ENCODE peak calls at places on chromosomes 13 and 19, in four cellular contexts. One of them, this sample, is unnamed.
A peak's percentile ranks its signal among the peaks of the same experiment; 100 is the strongest.

GRCh38 chr19:52453324-52454094 is at the start of gene ZNF578:
- DNase-seq in K562: peak; percentile 64
- DNase-seq in GM12878: no peak
- DNase-seq in HepG2: no peak
- DNase-seq in this sample: no peak

GRCh38 chr19:35557539-35558399 is 5.7 kb downstream of the ATP4A start:
- DNase-seq in K562: peak; percentile 94
- DNase-seq in HepG2: no peak
- DNase-seq in GM12878: no peak
- DNase-seq in this sample: peak; percentile 89

GRCh38 chr19:13985771-13986347 is 20.3 kb downstream of the RFX1 start:
- DNase-seq in HepG2: no peak
- DNase-seq in K562: no peak
- DNase-seq in GM12878: no peak
- DNase-seq in this sample: no peak

GRCh38 chr19:32902448-32902847 is 32.9 kb upstream of the SLC7A9 start:
- DNase-seq in HepG2: no peak
- DNase-seq in GM12878: no peak
- DNase-seq in K562: no peak
- DNase-seq in this sample: no peak

GRCh38 chr19:49106648-49107135 is 7.5 kb upstream of the LIN7B start:
- DNase-seq in GM12878: no peak
- DNase-seq in K562: no peak
- DNase-seq in HepG2: peak; percentile 59
- DNase-seq in this sample: peak; percentile 69

GRCh38 chr19:4083677-4084546 is 17.2 kb upstream of the ZBTB7A start:
- DNase-seq in GM12878: no peak
- DNase-seq in HepG2: no peak
- DNase-seq in K562: no peak
- DNase-seq in this sample: no peak

GRCh38 chr13:93169980-93170379 is 56.6 kb upstream of the GPC6 start:
- DNase-seq in GM12878: no peak
- DNase-seq in K562: no peak
- DNase-seq in HepG2: peak; percentile 18
- DNase-seq in this sample: peak; percentile 40

GRCh38 chr13:45737571-45738002 is 35.5 kb downstream of the CBY2 start:
- DNase-seq in HepG2: no peak
- DNase-seq in K562: peak; percentile 44
- DNase-seq in GM12878: no peak
- DNase-seq in this sample: no peak

GRCh38 chr13:112690242-112690943 is 555 bp downstream of the ATP11A start:
- DNase-seq in GM12878: no peak
- DNase-seq in K562: no peak
- DNase-seq in HepG2: no peak
- DNase-seq in this sample: no peak

GRCh38 chr13:32911506-32911905 is 104.7 kb upstream of the KL start:
- DNase-seq in GM12878: no peak
- DNase-seq in HepG2: peak; percentile 36
- DNase-seq in K562: no peak
- DNase-seq in this sample: peak; percentile 57

GRCh38 chr19:12200020-12200419 is 37.1 kb downstream of the ZNF136 start:
- DNase-seq in GM12878: no peak
- DNase-seq in HepG2: no peak
- DNase-seq in K562: no peak
- DNase-seq in this sample: no peak

GRCh38 chr19:12198136-12198535 is 35.2 kb downstream of the ZNF136 start:
- DNase-seq in HepG2: no peak
- DNase-seq in K562: no peak
- DNase-seq in GM12878: no peak
- DNase-seq in this sample: no peak

GRCh38 chr19:12208221-12208620 is 45.3 kb downstream of the ZNF136 start:
- DNase-seq in K562: no peak
- DNase-seq in GM12878: no peak
- DNase-seq in HepG2: peak; percentile 64
- DNase-seq in this sample: no peak

GRCh38 chr19:12205296-12205695 is 42.4 kb downstream of the ZNF136 start:
- DNase-seq in HepG2: no peak
- DNase-seq in K562: no peak
- DNase-seq in GM12878: no peak
- DNase-seq in this sample: no peak

GRCh38 chr19:12202250-12202649 is 39.4 kb downstream of the ZNF136 start:
- DNase-seq in HepG2: peak; percentile 56
- DNase-seq in K562: no peak
- DNase-seq in GM12878: no peak
- DNase-seq in this sample: no peak
- TF ChIP-seq ESRRA in HepG2: no peak
- TF ChIP-seq ESRRA in K562: no peak
- TF ChIP-seq ESRRA in GM12878: no peak
- TF ChIP-seq ESRRA in this sample: no peak

GRCh38 chr19:16886305-16886880 is 2.4 kb upstream of the F2RL3 start:
- DNase-seq in HepG2: peak; percentile 52
- DNase-seq in K562: no peak
- DNase-seq in GM12878: no peak
- DNase-seq in this sample: no peak
- TF ChIP-seq CHD4 in HepG2: no peak
- TF ChIP-seq CHD4 in K562: no peak
- TF ChIP-seq CHD4 in GM12878: no peak
- TF ChIP-seq CHD4 in this sample: no peak

DNA sequence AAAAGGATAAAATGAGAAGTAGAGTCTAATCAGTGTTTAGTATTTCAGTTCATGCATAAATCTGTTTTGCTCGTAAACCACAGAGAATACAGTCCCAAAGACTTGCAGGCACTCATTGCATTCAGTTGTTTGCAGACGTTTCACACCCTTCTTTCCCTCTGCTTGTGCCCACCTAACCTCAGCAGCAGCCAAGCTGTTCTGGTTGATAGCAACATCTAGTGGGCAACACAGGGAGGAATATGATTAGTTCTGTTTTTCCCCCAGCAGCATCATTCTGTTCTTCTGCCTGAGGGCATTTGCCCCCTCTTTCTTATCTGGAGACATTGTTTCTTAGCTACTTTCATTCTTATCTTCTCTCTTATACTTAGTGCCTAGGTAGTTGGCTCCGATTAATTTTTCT is 135.6 kb downstream of the PAN3 start:
- DNase-seq in K562: no peak
- DNase-seq in GM12878: no peak
- DNase-seq in HepG2: no peak
- DNase-seq in this sample: no peak
- TF ChIP-seq ESRRA in K562: no peak
- TF ChIP-seq ESRRA in GM12878: no peak
- TF ChIP-seq ESRRA in HepG2: no peak
- TF ChIP-seq ESRRA in this sample: no peak

GRCh38 chr19:42474743-42475142 is 32.0 kb upstream of the CXCL17 start:
- DNase-seq in K562: no peak
- DNase-seq in GM12878: no peak
- DNase-seq in HepG2: no peak
- DNase-seq in this sample: no peak

GRCh38 chr19:42473686-42474085 is 30.9 kb upstream of the CXCL17 start:
- DNase-seq in GM12878: no peak
- DNase-seq in HepG2: no peak
- DNase-seq in K562: no peak
- DNase-seq in this sample: no peak

GRCh38 chr19:42472402-42473147 is 29.8 kb upstream of the CXCL17 start:
- DNase-seq in K562: no peak
- DNase-seq in GM12878: no peak
- DNase-seq in HepG2: no peak
- DNase-seq in this sample: no peak

GRCh38 chr19:42469311-42470239 is 26.8 kb upstream of the CXCL17 start:
- DNase-seq in HepG2: peak; percentile 50
- DNase-seq in GM12878: no peak
- DNase-seq in K562: no peak
- DNase-seq in this sample: no peak

GRCh38 chr19:42471554-42472249 is 29.0 kb upstream of the CXCL17 start:
- DNase-seq in HepG2: no peak
- DNase-seq in GM12878: no peak
- DNase-seq in K562: no peak
- DNase-seq in this sample: no peak
- TF ChIP-seq CHD4 in HepG2: no peak
- TF ChIP-seq CHD4 in GM12878: no peak
- TF ChIP-seq CHD4 in K562: no peak
- TF ChIP-seq CHD4 in this sample: no peak

GRCh38 chr19:18515959-18516358 is 5.9 kb downstream of the ELL start:
- DNase-seq in HepG2: no peak
- DNase-seq in GM12878: no peak
- DNase-seq in K562: no peak
- DNase-seq in this sample: no peak

GRCh38 chr19:18520848-18521691 is 800 bp downstream of the ELL start:
- DNase-seq in GM12878: no peak
- DNase-seq in K562: peak; percentile 52
- DNase-seq in HepG2: no peak
- DNase-seq in this sample: no peak

GRCh38 chr19:18519962-18520847 is 1.7 kb downstream of the ELL start:
- DNase-seq in K562: no peak
- DNase-seq in GM12878: no peak
- DNase-seq in HepG2: peak; percentile 95
- DNase-seq in this sample: peak; percentile 53

GRCh38 chr19:18517606-18518005 is 4.3 kb downstream of the ELL start:
- DNase-seq in GM12878: no peak
- DNase-seq in K562: no peak
- DNase-seq in HepG2: no peak
- DNase-seq in this sample: no peak

GRCh38 chr19:18518639-18519038 is 3.2 kb downstream of the ELL start:
- DNase-seq in HepG2: peak; percentile 75
- DNase-seq in GM12878: no peak
- DNase-seq in K562: no peak
- DNase-seq in this sample: no peak
- TF ChIP-seq ESRRA in HepG2: peak; percentile 41
- TF ChIP-seq ESRRA in GM12878: no peak
- TF ChIP-seq ESRRA in K562: no peak
- TF ChIP-seq ESRRA in this sample: no peak

GRCh38 chr13:111248822-111249221 is 71.6 kb upstream of the TEX29 start:
- DNase-seq in GM12878: no peak
- DNase-seq in K562: no peak
- DNase-seq in HepG2: no peak
- DNase-seq in this sample: no peak

GRCh38 chr13:111242585-111242984 is 77.9 kb upstream of the TEX29 start:
- DNase-seq in GM12878: no peak
- DNase-seq in HepG2: no peak
- DNase-seq in K562: no peak
- DNase-seq in this sample: no peak

GRCh38 chr13:111243981-111244380 is 76.5 kb upstream of the TEX29 start:
- DNase-seq in HepG2: no peak
- DNase-seq in GM12878: no peak
- DNase-seq in K562: no peak
- DNase-seq in this sample: no peak

GRCh38 chr13:111247552-111247951 is 72.9 kb upstream of the TEX29 start:
- DNase-seq in K562: no peak
- DNase-seq in HepG2: peak; percentile 36
- DNase-seq in GM12878: no peak
- DNase-seq in this sample: no peak

DNA sequence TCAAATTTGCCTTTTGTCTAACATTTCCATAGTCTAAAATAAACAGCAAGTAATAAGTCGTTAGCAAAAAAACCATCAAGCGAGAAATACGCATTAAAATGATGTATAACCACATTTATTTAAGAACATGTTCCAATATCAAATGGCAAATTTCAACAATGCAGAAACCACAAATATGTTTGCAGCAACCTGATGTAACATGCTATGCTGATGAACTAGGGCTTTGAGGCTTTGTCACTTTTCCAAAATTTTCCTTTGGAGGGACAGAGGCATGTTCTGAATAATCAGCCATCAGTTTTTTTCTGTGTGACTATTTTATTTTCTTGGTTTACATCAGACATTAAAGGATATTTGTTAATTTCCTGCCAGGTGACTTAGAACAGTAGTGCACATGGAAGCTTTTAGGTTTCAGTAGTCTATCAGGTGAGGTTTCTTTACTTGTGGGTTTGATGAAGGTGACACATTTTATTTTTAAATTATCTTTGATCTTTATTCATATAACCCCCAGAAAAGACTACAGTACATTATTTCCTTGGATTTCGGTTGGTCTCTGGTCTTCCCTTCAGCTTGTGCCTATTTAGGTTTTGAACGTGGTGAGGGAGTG is 74.6 kb upstream of the TEX29 start:
- DNase-seq in GM12878: no peak
- DNase-seq in K562: no peak
- DNase-seq in HepG2: no peak
- DNase-seq in this sample: no peak
- TF ChIP-seq CHD4 in GM12878: no peak
- TF ChIP-seq CHD4 in K562: no peak
- TF ChIP-seq CHD4 in HepG2: no peak
- TF ChIP-seq CHD4 in this sample: no peak

GRCh38 chr19:6239871-6240676 is 39.7 kb downstream of the MLLT1 start:
- DNase-seq in HepG2: no peak
- DNase-seq in K562: peak; percentile 47
- DNase-seq in GM12878: no peak
- DNase-seq in this sample: no peak

GRCh38 chr19:6241056-6241455 is 38.7 kb downstream of the MLLT1 start:
- DNase-seq in GM12878: no peak
- DNase-seq in K562: no peak
- DNase-seq in HepG2: no peak
- DNase-seq in this sample: no peak

GRCh38 chr19:6238643-6239281 is 41.0 kb downstream of the MLLT1 start:
- DNase-seq in GM12878: no peak
- DNase-seq in HepG2: no peak
- DNase-seq in K562: no peak
- DNase-seq in this sample: no peak

GRCh38 chr19:6238256-6238642 is 41.5 kb downstream of the MLLT1 start:
- DNase-seq in K562: peak; percentile 69
- DNase-seq in HepG2: no peak
- DNase-seq in GM12878: no peak
- DNase-seq in this sample: no peak

GRCh38 chr19:6239401-6239844 is 40.4 kb downstream of the MLLT1 start:
- DNase-seq in HepG2: no peak
- DNase-seq in K562: peak; percentile 48
- DNase-seq in GM12878: no peak
- DNase-seq in this sample: no peak
- TF ChIP-seq ESRRA in HepG2: no peak
- TF ChIP-seq ESRRA in K562: no peak
- TF ChIP-seq ESRRA in GM12878: no peak
- TF ChIP-seq ESRRA in this sample: no peak

DNA sequence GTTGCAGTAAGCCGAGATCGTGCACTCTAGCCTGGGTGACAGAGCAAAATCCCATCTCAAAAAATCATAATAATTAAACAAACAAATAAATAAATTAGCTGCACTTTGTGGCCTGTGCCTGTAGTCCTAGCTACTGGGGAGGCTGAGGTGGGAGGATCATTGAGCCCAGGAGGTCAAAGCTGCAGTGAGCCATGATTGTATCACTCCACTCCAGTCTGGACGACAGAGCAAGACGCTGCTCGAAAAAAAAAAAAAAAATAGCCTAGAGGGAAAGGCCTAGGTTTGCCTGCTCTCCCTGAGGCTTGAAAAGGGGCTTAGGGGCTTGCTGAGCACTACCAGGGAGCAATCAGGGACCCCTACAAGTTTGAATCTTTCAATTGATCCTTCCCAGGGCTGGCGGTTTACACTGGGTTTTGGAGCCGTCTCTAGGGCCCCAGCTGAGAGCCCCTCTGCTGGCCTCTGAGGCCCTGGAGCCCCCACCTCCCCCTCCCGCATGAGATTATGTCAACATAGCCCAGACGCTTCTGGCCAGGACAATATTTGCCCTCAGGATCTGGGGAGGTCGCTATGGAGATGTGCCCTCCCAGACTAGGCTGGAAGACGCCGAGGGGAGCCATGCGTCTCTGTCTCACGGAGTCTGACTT is 10.4 kb upstream of the GIPR start:
- DNase-seq in K562: peak; percentile 22
- DNase-seq in HepG2: peak; percentile 47
- DNase-seq in GM12878: no peak
- DNase-seq in this sample: no peak
- TF ChIP-seq CHD4 in K562: no peak
- TF ChIP-seq CHD4 in HepG2: no peak
- TF ChIP-seq CHD4 in GM12878: no peak
- TF ChIP-seq CHD4 in this sample: no peak